ENCODE peak calls at places on chromosomes 6 and 20, in six cellular contexts. G, J, V, C, P and W are unnamed samples.

GRCh38 chr6:108027594-108027993 is 46.9 kb downstream of the OSTM1 start:
- DNase-seq in G (no peak), J (no peak), V (no peak), C (no peak), P (peak), W (peak)

GRCh38 chr6:44512868-44513641 is 125.5 kb downstream of the CDC5L start:
- DNase-seq in G (no peak), J (no peak), V (no peak), C (no peak), P (peak), W (peak)

GRCh38 chr6:137341721-137342195 is 122.6 kb upstream of the IFNGR1 start:
- DNase-seq in G (no peak), J (peak), V (peak), C (peak), P (no peak), W (peak)

GRCh38 chr6:16302721-16303552 is 64.5 kb downstream of the GMPR start:
- DNase-seq in G (no peak), J (no peak), V (no peak), C (no peak), P (no peak), W (no peak)

GRCh38 chr20:23100021-23100753 is 14.1 kb upstream of the CD93 start:
- DNase-seq in G (no peak), J (no peak), V (no peak), C (no peak), P (no peak), W (no peak)

GRCh38 chr20:2559641-2560040 is 23.3 kb downstream of the TMC2 start:
- DNase-seq in G (peak), J (no peak), V (no peak), C (no peak), P (no peak), W (peak)

GRCh38 chr6:16762547-16763477 is 1.6 kb upstream of the ATXN1 start:
- DNase-seq in G (peak), J (peak), V (peak), C (peak), P (peak), W (peak)

GRCh38 chr20:2956480-2956879 is 83.2 kb downstream of the PTPRA start:
- DNase-seq in G (no peak), J (no peak), V (no peak), C (no peak), P (no peak), W (no peak)

GRCh38 chr6:154218336-154218735 is 138.3 kb downstream of the IPCEF1 start:
- DNase-seq in G (no peak), J (peak), V (no peak), C (no peak), P (no peak), W (no peak)

GRCh38 chr6:42007753-42008528 is 42.4 kb upstream of the TAF8 start:
- DNase-seq in G (no peak), J (peak), V (no peak), C (peak), P (no peak), W (no peak)

GRCh38 chr6:125539892-125540291 is 209.5 kb upstream of the HEY2 start:
- DNase-seq in G (no peak), J (no peak), V (no peak), C (no peak), P (no peak), W (no peak)

GRCh38 chr6:294656-295565 is 2.6 kb downstream of the DUSP22 start:
- DNase-seq in G (no peak), J (no peak), V (no peak), C (no peak), P (no peak), W (no peak)

GRCh38 chr6:6694368-6694780 is 105.9 kb downstream of the LY86 start:
- DNase-seq in G (no peak), J (no peak), V (peak), C (no peak), P (no peak), W (no peak)

GRCh38 chr6:108565893-108566292 is 5.2 kb downstream of the FOXO3 start:
- DNase-seq in G (peak), J (no peak), V (no peak), C (no peak), P (peak), W (peak)

GRCh38 chr6:27631614-27631925 is 158.7 kb upstream of the ZNF184 start:
- DNase-seq in G (no peak), J (no peak), V (no peak), C (no peak), P (no peak), W (no peak)
- H3K4me3 ChIP-seq in G (no peak), J (no peak), V (no peak), C (no peak), P (no peak), W (no peak)

GRCh38 chr6:30685157-30685976 is 1.1 kb downstream of the PPP1R18 start:
- DNase-seq in G (no peak), J (no peak), V (peak), C (no peak), P (peak), W (peak)

GRCh38 chr6:30683980-30684338 is 2.5 kb downstream of the PPP1R18 start:
- DNase-seq in G (no peak), J (no peak), V (no peak), C (no peak), P (no peak), W (no peak)

GRCh38 chr6:30683137-30683979 is 3.1 kb downstream of the PPP1R18 start:
- DNase-seq in G (no peak), J (no peak), V (peak), C (no peak), P (no peak), W (no peak)

GRCh38 chr6:30685977-30686907 is at the start of gene PPP1R18:
- DNase-seq in G (peak), J (peak), V (peak), C (peak), P (peak), W (peak)

GRCh38 chr6:30684386-30685156 is 1.9 kb downstream of the PPP1R18 start:
- DNase-seq in G (no peak), J (no peak), V (peak), C (peak), P (peak), W (no peak)
- H3K4me3 ChIP-seq in G (peak), J (peak), V (peak), C (peak), P (peak), W (peak)

GRCh38 chr20:16537025-16537665 is 36.1 kb downstream of the KIF16B start:
- DNase-seq in G (no peak), J (no peak), V (no peak), C (no peak), P (no peak), W (no peak)

GRCh38 chr20:16541226-16541625 is 32.0 kb downstream of the KIF16B start:
- DNase-seq in G (no peak), J (no peak), V (no peak), C (no peak), P (no peak), W (no peak)

GRCh38 chr20:16538779-16539178 is 34.5 kb downstream of the KIF16B start:
- DNase-seq in G (no peak), J (no peak), V (no peak), C (no peak), P (no peak), W (no peak)

GRCh38 chr20:16537918-16538317 is 35.3 kb downstream of the KIF16B start:
- DNase-seq in G (no peak), J (no peak), V (no peak), C (no peak), P (no peak), W (no peak)

DNA sequence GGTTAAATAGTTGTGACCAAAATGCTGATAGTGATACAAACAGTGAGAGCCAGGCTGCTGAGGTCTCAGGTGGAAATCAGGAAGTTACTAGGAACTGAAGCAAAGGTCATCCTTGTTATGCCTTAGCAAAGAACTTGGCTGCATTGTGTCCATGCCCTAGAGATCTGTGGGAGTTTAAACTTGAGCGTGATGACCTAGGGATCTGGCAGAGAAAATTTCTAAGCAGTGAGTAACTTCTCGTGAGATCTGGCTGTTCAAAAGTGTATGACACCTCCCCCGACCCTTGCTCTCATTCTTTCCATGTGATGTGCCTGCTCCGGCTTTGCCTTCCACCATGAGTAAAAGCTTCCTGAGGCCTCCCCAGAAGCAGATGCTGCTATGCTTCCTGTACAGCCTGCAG is 34.0 kb downstream of the KIF16B start:
- DNase-seq in G (no peak), J (no peak), V (no peak), C (no peak), P (peak), W (no peak)
- H3K4me3 ChIP-seq in G (no peak), J (no peak), V (no peak), C (no peak), P (no peak), W (no peak)

DNA sequence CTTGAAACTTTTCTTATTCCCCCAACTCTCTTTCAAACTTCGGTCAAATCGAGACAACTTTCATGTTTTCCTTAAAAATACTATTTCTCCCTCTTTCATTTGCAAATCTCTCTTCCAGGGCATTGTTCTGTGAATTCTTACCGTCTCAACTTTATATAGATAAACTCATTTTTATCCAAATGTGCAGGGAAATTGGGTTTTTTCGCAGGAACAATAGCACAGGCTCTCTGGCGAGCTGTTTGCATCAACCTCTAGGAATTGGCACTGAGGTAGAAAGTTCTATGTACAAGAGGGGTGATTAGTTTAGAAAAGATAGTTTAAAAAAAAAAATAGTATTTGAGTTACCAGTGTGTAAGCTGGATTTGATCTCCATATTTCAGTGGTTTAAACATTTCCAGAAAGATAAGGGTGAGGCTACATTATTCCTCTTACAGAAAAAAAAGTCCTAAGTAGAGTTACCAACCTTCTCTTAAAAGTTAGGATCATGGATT is 129.7 kb upstream of the BTN3A2 start:
- DNase-seq in G (no peak), J (no peak), V (no peak), C (no peak), P (peak), W (no peak)
- H3K4me3 ChIP-seq in G (no peak), J (peak), V (no peak), C (peak), P (peak), W (peak)

GRCh38 chr6:138499303-138499991 is at the start of gene NHSL1:
- DNase-seq in G (no peak), J (no peak), V (no peak), C (no peak), P (no peak), W (no peak)
- H3K4me3 ChIP-seq in G (no peak), J (no peak), V (peak), C (no peak), P (no peak), W (no peak)

DNA sequence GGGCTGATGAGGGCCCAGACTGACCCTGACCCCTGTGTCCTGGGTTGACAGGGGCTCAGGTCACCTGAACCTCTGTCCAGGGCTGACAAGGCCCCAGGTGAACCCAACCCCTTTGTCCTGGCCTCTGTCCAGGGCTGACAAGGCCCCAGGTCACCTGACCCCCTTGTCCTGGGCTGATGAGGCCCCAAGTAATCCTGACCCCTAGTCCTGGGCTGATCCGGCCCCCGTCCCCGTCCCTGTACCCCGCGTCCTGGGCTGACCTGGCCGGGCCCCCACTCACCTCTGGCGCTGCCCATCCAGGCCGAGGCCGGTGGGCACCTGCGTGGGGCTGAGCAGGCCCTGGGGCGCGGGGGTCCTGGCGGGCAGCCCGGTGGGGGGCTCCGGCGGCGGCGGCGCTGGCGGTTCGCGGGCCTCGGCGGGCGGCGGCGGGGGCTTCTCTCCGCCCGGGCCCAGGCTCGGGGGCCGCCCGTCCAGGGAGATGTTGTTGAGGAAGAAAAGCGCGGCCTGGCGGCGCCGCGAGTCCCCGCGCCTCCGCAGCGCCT is 379 bp downstream of the CABLES2 start:
- DNase-seq in G (no peak), J (no peak), V (no peak), C (no peak), P (no peak), W (no peak)
- H3K4me3 ChIP-seq in G (peak), J (peak), V (peak), C (peak), P (peak), W (peak)

DNA sequence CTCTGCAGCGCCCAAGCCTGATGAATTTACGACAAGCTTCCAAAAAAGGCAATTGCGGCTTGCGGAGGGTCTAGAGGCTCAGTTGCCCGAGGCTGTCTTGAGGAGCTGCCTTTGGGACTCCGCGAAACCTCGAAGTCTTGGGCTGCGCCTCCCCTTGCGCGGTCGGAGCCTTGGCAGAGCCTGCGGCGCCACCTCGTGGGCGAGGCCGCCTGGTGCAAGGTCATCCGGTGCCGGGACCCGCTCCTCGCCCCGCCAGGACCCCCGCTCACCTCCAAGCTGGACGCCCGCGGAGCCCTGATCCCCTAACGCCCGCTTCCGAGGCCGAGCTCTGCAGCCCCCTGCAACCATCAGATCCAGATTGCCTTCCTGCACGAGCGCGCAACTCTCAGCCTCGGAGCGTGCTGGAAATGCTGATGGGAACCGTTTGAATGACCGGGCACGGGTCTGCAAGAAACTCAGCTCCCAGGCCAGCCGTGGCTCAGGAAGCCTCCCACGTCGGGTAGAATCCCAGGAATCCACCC is 14.9 kb upstream of the FAM210B start:
- DNase-seq in G (no peak), J (peak), V (no peak), C (no peak), P (peak), W (peak)
- H3K4me3 ChIP-seq in G (no peak), J (no peak), V (no peak), C (no peak), P (no peak), W (peak)